ENCODE peak calls at places on chromosomes 4 and X, in nine cellular contexts. C is nucleus accumbens; T is T47D; B is globus pallidus; F is bronchial epithelial cell; U is CD8-positive, alpha-beta T cell; J is CD8-positive, alpha-beta memory T cell; Q is GM23338; K is islet precursor cell. P is an unnamed sample.

GRCh38 chrX:37347420-37347819 is 1.7 kb upstream of the PRRG1 start:
- DNase-seq in C (no peak), T (no peak), B (no peak), F (peak; percentile 29), U (no peak), J (no peak), Q (peak; percentile 13), K (peak; percentile 55), P (no peak)

GRCh38 chrX:100995469-100995868 is 26.0 kb downstream of the ARL13A start:
- DNase-seq in C (no peak), T (no peak), B (no peak), F (peak; percentile 79), U (no peak), J (no peak), Q (no peak), K (peak; percentile 88), P (no peak)

GRCh38 chrX:34768290-34768689 is 111.2 kb upstream of the TMEM47 start:
- DNase-seq in C (no peak), T (no peak), B (no peak), F (no peak), U (no peak), J (no peak), Q (no peak), K (no peak), P (no peak)

GRCh38 chrX:117982702-117983392 is 133.8 kb downstream of the KLHL13 start:
- DNase-seq in C (no peak), T (no peak), B (no peak), F (no peak), U (no peak), J (no peak), Q (no peak), K (no peak), P (no peak)

GRCh38 chr4:26051278-26051677 is 137.3 kb downstream of the SMIM20 start:
- DNase-seq in C (no peak), T (no peak), B (no peak), F (no peak), U (no peak), J (no peak), Q (no peak), K (no peak), P (no peak)

GRCh38 chr4:101693842-101694398 is 96.6 kb upstream of the BANK1 start:
- DNase-seq in C (no peak), T (no peak), B (no peak), F (peak; percentile 95), U (no peak), J (no peak), Q (no peak), K (no peak), P (no peak)

GRCh38 chrX:111719426-111720210 is 38.6 kb downstream of the ALG13 start:
- DNase-seq in C (no peak), T (no peak), B (peak; percentile 3), F (peak; percentile 12), U (no peak), J (no peak), Q (peak; percentile 2), K (no peak), P (no peak)

GRCh38 chr4:152458801-152459302 is 77.0 kb downstream of the FBXW7 start:
- DNase-seq in C (no peak), T (no peak), B (no peak), F (no peak), U (no peak), J (no peak), Q (no peak), K (no peak), P (no peak)

GRCh38 chr4:13546855-13547562 is 2.7 kb upstream of the NKX3-2 start:
- DNase-seq in C (no peak), T (no peak), B (no peak), F (no peak), U (no peak), J (no peak), Q (peak; percentile 80), K (peak; percentile 83), P (no peak)

GRCh38 chr4:79024371-79024770 is 85.1 kb upstream of the PAQR3 start:
- DNase-seq in C (no peak), T (no peak), B (no peak), F (no peak), U (no peak), J (no peak), Q (no peak), K (peak; percentile 55), P (no peak)

GRCh38 chr4:159977907-159978617 is 875.2 kb downstream of the RAPGEF2 start:
- DNase-seq in C (no peak), T (no peak), B (no peak), F (peak; percentile 88), U (no peak), J (no peak), Q (no peak), K (no peak), P (no peak)

GRCh38 chr4:40923326-40924095 is 173.8 kb downstream of the NSUN7 start:
- DNase-seq in C (peak; percentile 66), T (no peak), B (peak; percentile 86), F (no peak), U (no peak), J (no peak), Q (no peak), K (no peak), P (no peak)

GRCh38 chr4:30717208-30718020 is 2.8 kb upstream of the PCDH7 start:
- DNase-seq in C (peak; percentile 59), T (peak; percentile 66), B (peak; percentile 73), F (peak; percentile 60), U (no peak), J (no peak), Q (peak; percentile 83), K (no peak), P (no peak)

GRCh38 chr4:7678318-7678852 is 243.7 kb upstream of the PSAPL1 start:
- DNase-seq in C (no peak), T (no peak), B (no peak), F (no peak), U (no peak), J (peak; percentile 43), Q (no peak), K (no peak), P (no peak)

GRCh38 chr4:109969909-109970308 is 57.2 kb downstream of the EGF start:
- DNase-seq in C (no peak), T (no peak), B (peak; percentile 15), F (no peak), U (no peak), J (no peak), Q (no peak), K (no peak), P (no peak)

GRCh38 chrX:31580227-31580626 is 508.4 kb upstream of the FTHL17 start:
- DNase-seq in C (no peak), T (no peak), B (no peak), F (no peak), U (no peak), J (no peak), Q (peak; percentile 8), K (peak; percentile 54), P (no peak)

GRCh38 chr4:83109480-83110221 is 4.9 kb downstream of the PLAC8 start:
- DNase-seq in C (no peak), T (peak; percentile 12), B (no peak), F (peak; percentile 16), U (peak; percentile 38), J (peak; percentile 61), Q (peak; percentile 78), K (peak; percentile 92), P (no peak)

GRCh38 chrX:139933904-139934303 is 1.1 kb upstream of the ATP11C start:
- DNase-seq in C (no peak), T (no peak), B (no peak), F (no peak), U (no peak), J (no peak), Q (no peak), K (no peak), P (no peak)